ENCODE peak calls at places on chromosome 20, in six cellular contexts. O, B, P, D, W and A are unnamed samples.

GRCh38 chr20:38252292-38253288 is 7.9 kb downstream of the KIAA1755 start:
- DNase-seq in B (no peak), O (no peak), P (no peak), W (no peak), D (no peak), A (no peak)

GRCh38 chr20:760751-761417 is 7.4 kb downstream of the SLC52A3 start:
- DNase-seq in D (no peak), W (peak), O (no peak), B (peak), P (no peak), A (peak)

GRCh38 chr20:23092409-23092756 is 6.3 kb upstream of the CD93 start:
- DNase-seq in O (no peak), P (no peak), D (no peak), W (no peak), B (no peak), A (no peak)

GRCh38 chr20:64185276-64185900 is 21.1 kb downstream of the MYT1 start:
- DNase-seq in P (no peak), D (no peak), B (no peak), W (no peak), O (no peak), A (no peak)

GRCh38 chr20:4811661-4812181 is 90.0 kb downstream of the PRND start:
- DNase-seq in D (peak), W (no peak), O (peak), B (no peak), P (no peak), A (peak)

GRCh38 chr20:34525709-34526416 is 9.6 kb downstream of the DYNLRB1 start:
- DNase-seq in D (peak), O (peak), W (peak), B (peak), P (peak), A (no peak)

GRCh38 chr20:57695940-57696339 is 13.9 kb downstream of the PMEPA1 start:
- DNase-seq in P (no peak), D (no peak), B (no peak), O (no peak), W (no peak), A (no peak)

GRCh38 chr20:3068986-3069900 is 2.2 kb upstream of the OXT start:
- DNase-seq in O (no peak), W (peak), P (no peak), D (no peak), B (no peak), A (no peak)

GRCh38 chr20:9454781-9455180 is 59.6 kb upstream of the LAMP5 start:
- DNase-seq in P (no peak), B (no peak), O (no peak), D (no peak), W (no peak), A (no peak)

GRCh38 chr20:58038123-58038654 is 190.3 kb downstream of the ANKRD60 start:
- DNase-seq in B (no peak), O (no peak), D (no peak), W (no peak), P (no peak), A (no peak)

GRCh38 chr20:6680441-6680840 is 87.0 kb upstream of the BMP2 start:
- DNase-seq in O (no peak), D (no peak), B (no peak), W (no peak), P (no peak), A (no peak)

GRCh38 chr20:36454664-36455427 is 86.5 kb upstream of the MYL9 start:
- DNase-seq in B (no peak), W (no peak), O (no peak), D (no peak), P (no peak), A (peak)

GRCh38 chr20:51579137-51579536 is 36.6 kb upstream of the NFATC2 start:
- DNase-seq in O (no peak), W (no peak), B (no peak), P (no peak), D (no peak), A (no peak)

GRCh38 chr20:17651761-17652388 is 30.2 kb downstream of the RRBP1 start:
- DNase-seq in P (no peak), B (no peak), W (peak), O (peak), D (no peak), A (no peak)

GRCh38 chr20:57620274-57620990 is at the start of gene ZBP1:
- DNase-seq in W (no peak), B (no peak), P (no peak), O (no peak), D (no peak), A (peak)

GRCh38 chr20:36802326-36803223 is 29.0 kb upstream of the DSN1 start:
- DNase-seq in P (no peak), B (no peak), W (peak), D (no peak), O (no peak), A (peak)

GRCh38 chr20:5606347-5606746 is 143.9 kb upstream of the SHLD1 start:
- DNase-seq in P (no peak), O (no peak), D (no peak), W (no peak), B (no peak), A (no peak)

GRCh38 chr20:20520776-20521175 is 152.9 kb downstream of the INSM1 start:
- DNase-seq in O (no peak), W (no peak), B (no peak), D (no peak), P (no peak), A (no peak)

GRCh38 chr20:40666336-40666735 is 22.7 kb downstream of the MAFB start:
- DNase-seq in P (no peak), B (no peak), O (no peak), W (no peak), D (no peak), A (no peak)

GRCh38 chr20:16004108-16004854 is 569.0 kb downstream of the KIF16B start:
- DNase-seq in D (no peak), O (no peak), W (no peak), P (no peak), B (no peak), A (no peak)

GRCh38 chr20:62186887-62187866 is 4.3 kb downstream of the MTG2 start:
- DNase-seq in W (no peak), B (no peak), P (no peak), O (no peak), D (no peak), A (no peak)

GRCh38 chr20:51385941-51386530 is 156.5 kb downstream of the NFATC2 start:
- DNase-seq in W (peak), B (peak), O (peak), P (no peak), D (no peak), A (no peak)

GRCh38 chr20:7841967-7842301 is 98.3 kb downstream of the HAO1 start:
- DNase-seq in P (no peak), B (no peak), W (peak), D (no peak), O (peak), A (no peak)

GRCh38 chr20:62032606-62033368 is 32.9 kb downstream of the TAF4 start:
- DNase-seq in O (no peak), P (no peak), D (no peak), B (peak), W (no peak), A (no peak)

GRCh38 chr20:9482180-9482579 is 32.2 kb upstream of the LAMP5 start:
- DNase-seq in W (no peak), O (no peak), D (no peak), B (no peak), P (no peak), A (no peak)

GRCh38 chr20:16350465-16350864 is 222.8 kb downstream of the KIF16B start:
- DNase-seq in P (no peak), B (no peak), O (no peak), W (peak), D (no peak), A (no peak)

GRCh38 chr20:2706688-2707352 is 14.2 kb downstream of the EBF4 start:
- DNase-seq in W (no peak), O (no peak), D (no peak), P (no peak), B (no peak), A (no peak)

GRCh38 chr20:16968099-16968498 is 219.9 kb downstream of the OTOR start:
- DNase-seq in O (no peak), W (no peak), D (no peak), B (no peak), P (no peak), A (no peak)

GRCh38 chr20:15653396-15654207 is 919.6 kb downstream of the KIF16B start:
- DNase-seq in D (no peak), O (no peak), W (no peak), P (no peak), B (no peak), A (no peak)

GRCh38 chr20:41369673-41370072 is 3.1 kb upstream of the EMILIN3 start:
- DNase-seq in P (no peak), O (no peak), D (no peak), W (no peak), B (no peak), A (no peak)

GRCh38 chr20:16974080-16974854 is 226.1 kb downstream of the OTOR start:
- DNase-seq in W (no peak), B (no peak), D (no peak), O (no peak), P (no peak), A (no peak)

GRCh38 chr20:50267041-50267865 is 76.6 kb downstream of the CEBPB start:
- DNase-seq in P (no peak), D (peak), W (peak), B (no peak), O (peak), A (peak)
- TF ChIP-seq EP300 in P (no peak), D (no peak), W (no peak), B (no peak), O (no peak), A (no peak)

GRCh38 chr20:47972916-47973309 is 187.6 kb upstream of the SULF2 start:
- DNase-seq in O (no peak), D (no peak), B (no peak), W (no peak), P (no peak), A (no peak)

GRCh38 chr20:47969426-47969825 is 184.1 kb upstream of the SULF2 start:
- DNase-seq in W (no peak), P (no peak), O (no peak), D (no peak), B (no peak), A (no peak)

GRCh38 chr20:47973519-47974233 is 188.4 kb upstream of the SULF2 start:
- DNase-seq in P (no peak), D (no peak), W (no peak), B (no peak), O (no peak), A (no peak)

GRCh38 chr20:47970282-47970903 is 185.1 kb upstream of the SULF2 start:
- DNase-seq in W (no peak), B (peak), O (no peak), P (no peak), D (no peak), A (no peak)

GRCh38 chr20:47971321-47971781 is 186.1 kb upstream of the SULF2 start:
- DNase-seq in P (no peak), O (no peak), B (no peak), W (no peak), D (no peak), A (no peak)
- TF ChIP-seq EP300 in P (no peak), O (no peak), B (no peak), W (no peak), D (no peak), A (no peak)

GRCh38 chr20:45934587-45935415 is at the start of gene PCIF1:
- DNase-seq in B (peak), O (peak), W (peak), P (peak), D (peak), A (peak)
- TF ChIP-seq EP300 in B (no peak), O (no peak), W (peak), P (no peak), D (peak), A (no peak)

DNA sequence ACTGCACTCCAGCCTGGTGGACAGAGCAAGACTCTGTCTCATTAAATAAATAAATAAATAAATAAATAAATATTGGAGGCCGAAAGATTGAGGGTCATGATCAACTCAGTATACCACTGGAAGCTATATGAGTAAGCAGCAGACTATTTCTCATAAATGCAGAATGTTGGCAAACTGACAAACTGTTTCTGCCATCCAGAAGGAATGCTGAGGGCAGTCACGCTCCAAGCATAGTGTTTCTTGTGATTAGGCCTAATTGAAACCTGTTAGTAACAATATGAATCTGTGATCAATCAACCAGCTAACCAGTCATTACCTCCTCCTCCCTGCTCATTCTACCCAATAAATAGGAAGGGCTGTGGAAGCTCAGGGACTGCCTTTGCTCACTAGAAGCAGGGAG is 15.2 kb upstream of the KCNK15 start:
- DNase-seq in W (peak), P (no peak), B (no peak), D (no peak), O (no peak), A (no peak)
- TF ChIP-seq EP300 in W (peak), P (no peak), B (peak), D (no peak), O (no peak), A (no peak)

GRCh38 chr20:13333793-13334192 is 112.7 kb downstream of the ISM1 start:
- DNase-seq in O (no peak), P (no peak), W (peak), B (no peak), D (no peak), A (no peak)
- TF ChIP-seq EP300 in O (peak), P (no peak), W (no peak), B (no peak), D (no peak), A (no peak)

GRCh38 chr20:43844778-43845614 is 69.7 kb upstream of the TOX2 start:
- DNase-seq in O (peak), D (no peak), B (no peak), W (peak), P (no peak), A (peak)
- TF ChIP-seq EP300 in O (no peak), D (no peak), B (peak), W (no peak), P (no peak), A (peak)

DNA sequence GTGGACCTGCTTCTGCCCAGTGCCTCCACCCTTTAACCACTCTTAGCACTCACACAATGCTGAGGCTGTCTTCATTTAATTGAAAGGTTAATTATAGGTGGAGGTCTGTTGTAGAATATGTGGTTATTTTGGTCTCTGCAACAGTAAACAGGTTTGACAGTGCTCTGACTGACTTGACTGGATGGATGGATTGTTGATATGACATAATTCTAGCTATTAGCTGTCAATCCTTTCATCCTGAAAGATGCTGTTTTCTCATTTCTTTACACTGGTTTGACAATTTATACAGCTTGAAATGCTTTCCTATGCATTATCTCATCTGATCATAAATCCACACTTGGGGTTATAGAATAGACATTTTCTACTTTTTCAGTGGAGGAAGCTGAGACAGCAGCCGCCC is 210.7 kb downstream of the CDH26 start:
- DNase-seq in B (no peak), D (no peak), W (no peak), P (no peak), O (no peak), A (no peak)
- TF ChIP-seq EP300 in B (no peak), D (no peak), W (no peak), P (no peak), O (no peak), A (no peak)

DNA sequence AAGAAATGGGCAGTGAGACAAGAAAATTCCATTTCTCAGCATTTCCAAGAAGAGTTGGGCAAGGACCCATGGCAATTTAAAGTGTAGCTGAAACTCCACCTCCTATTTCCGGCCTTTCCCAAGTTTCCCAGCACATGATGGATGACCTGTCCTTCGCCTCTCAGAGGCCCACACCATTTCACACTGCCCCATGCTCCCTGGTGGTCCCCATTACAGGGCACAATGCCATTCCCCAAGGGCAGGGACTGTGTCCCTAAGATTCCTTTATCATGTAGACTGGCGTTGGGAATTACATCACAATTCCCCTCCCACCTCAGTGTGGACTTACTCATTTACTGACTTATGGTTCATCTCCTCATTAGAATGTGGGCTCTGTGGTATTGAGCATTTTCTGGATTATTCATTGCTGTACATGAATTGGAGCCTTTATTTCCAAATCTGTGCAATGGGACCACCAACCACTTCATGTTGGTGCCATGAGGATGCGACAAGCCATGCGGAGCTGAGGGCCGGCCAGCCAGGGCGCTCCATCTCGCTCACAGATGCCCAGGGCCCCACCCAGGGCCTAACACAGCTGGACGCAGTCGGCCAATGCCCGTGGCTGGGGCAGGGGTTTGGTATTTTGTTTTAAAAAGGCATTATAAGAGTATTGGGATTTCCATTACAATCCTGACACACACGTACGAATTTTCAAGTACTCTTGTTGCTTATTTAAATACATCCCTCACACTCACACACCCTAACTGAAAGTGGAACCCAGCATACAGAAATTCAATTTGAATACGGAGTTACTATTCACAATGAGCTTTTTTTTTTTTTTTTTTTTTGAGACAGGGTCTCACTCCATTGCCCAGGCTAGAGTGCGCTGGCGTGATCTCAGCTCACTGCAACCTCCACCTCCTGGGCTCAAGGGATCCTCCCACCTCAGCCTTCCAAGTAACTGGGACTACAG is 5.4 kb downstream of the ACSS1 start:
- DNase-seq in P (peak), O (peak), B (no peak), D (no peak), W (no peak), A (peak)
- TF ChIP-seq EP300 in P (peak), O (no peak), B (no peak), D (peak), W (no peak), A (no peak)